ENCODE peak calls at places on chromosome X, in five cellular contexts. L is IMR-90, M is nephron progenitor cell, W is hippocampal formation, H is H4. F is an unnamed sample.

GRCh38 chrX:45771560-45772340 is 571.1 kb upstream of the DIPK2B start:
- DNase-seq in M (no peak), L (peak), W (no peak), H (peak), F (no peak)

GRCh38 chrX:153438522-153438921 is 7.3 kb downstream of the TREX2 start:
- DNase-seq in L (peak), W (no peak), M (no peak), H (peak), F (no peak)

GRCh38 chrX:132887569-132887968 is 70.9 kb downstream of the HS6ST2 start:
- DNase-seq in L (no peak), W (no peak), M (no peak), H (no peak), F (no peak)

GRCh38 chrX:20969565-20969964 is 404.7 kb upstream of the CNKSR2 start:
- DNase-seq in M (no peak), L (no peak), W (no peak), H (no peak), F (no peak)

GRCh38 chrX:97787849-97788248 is 904.1 kb downstream of the RPA4 start:
- DNase-seq in L (no peak), H (no peak), M (no peak), W (no peak), F (no peak)

GRCh38 chrX:70033348-70033747 is 16.4 kb downstream of the AWAT2 start:
- DNase-seq in W (no peak), M (peak), H (peak), L (peak), F (no peak)

GRCh38 chrX:100643212-100643611 is 787 bp upstream of the SRPX2 start:
- DNase-seq in W (no peak), H (no peak), M (no peak), L (no peak), F (no peak)

GRCh38 chrX:75547137-75547536 is 24.3 kb upstream of the ZDHHC15 start:
- DNase-seq in W (no peak), M (no peak), L (no peak), H (no peak), F (no peak)

GRCh38 chrX:107736781-107737531 is 38.6 kb downstream of the TSC22D3 start:
- DNase-seq in H (peak), W (no peak), L (no peak), M (no peak), F (no peak)

GRCh38 chrX:39559229-39559628 is 538.5 kb downstream of the BCOR start:
- DNase-seq in L (peak), W (no peak), H (no peak), M (no peak), F (no peak)